ENCODE peak calls at places on chromosome 13, in eight cellular contexts. One of them, this sample, is unnamed.

GRCh38 chr13:24234200-24234915 is 73.8 kb downstream of the SPATA13 start:
- DNase-seq in heart left ventricle: no peak
- DNase-seq in tibial nerve: no peak
- DNase-seq in endothelial cell of umbilical vein: no peak
- DNase-seq in suprapubic skin: no peak
- DNase-seq in HCT116: no peak
- DNase-seq in uterus: no peak
- DNase-seq in adrenal gland: no peak
- DNase-seq in this sample: no peak

GRCh38 chr13:100608906-100609305 is 20.3 kb upstream of the GGACT start:
- DNase-seq in adrenal gland: no peak
- DNase-seq in HCT116: no peak
- DNase-seq in tibial nerve: no peak
- DNase-seq in uterus: no peak
- DNase-seq in suprapubic skin: no peak
- DNase-seq in heart left ventricle: no peak
- DNase-seq in endothelial cell of umbilical vein: peak; percentile 61
- DNase-seq in this sample: no peak

GRCh38 chr13:33611016-33611805 is 206.7 kb upstream of the RFC3 start:
- DNase-seq in endothelial cell of umbilical vein: peak; percentile 80
- DNase-seq in suprapubic skin: no peak
- DNase-seq in heart left ventricle: peak; percentile 80
- DNase-seq in HCT116: no peak
- DNase-seq in uterus: peak; percentile 34
- DNase-seq in tibial nerve: peak; percentile 41
- DNase-seq in adrenal gland: peak; percentile 80
- DNase-seq in this sample: peak; percentile 76

GRCh38 chr13:95677564-95678386 is 836 bp downstream of the DNAJC3 start:
- DNase-seq in heart left ventricle: no peak
- DNase-seq in tibial nerve: no peak
- DNase-seq in uterus: peak; percentile 45
- DNase-seq in endothelial cell of umbilical vein: peak; percentile 49
- DNase-seq in adrenal gland: peak; percentile 69
- DNase-seq in HCT116: no peak
- DNase-seq in suprapubic skin: peak; percentile 90
- DNase-seq in this sample: peak; percentile 85

GRCh38 chr13:30829145-30829544 is 76.9 kb upstream of the MEDAG start:
- DNase-seq in tibial nerve: no peak
- DNase-seq in HCT116: peak; percentile 94
- DNase-seq in endothelial cell of umbilical vein: peak; percentile 31
- DNase-seq in heart left ventricle: no peak
- DNase-seq in adrenal gland: no peak
- DNase-seq in suprapubic skin: no peak
- DNase-seq in uterus: no peak
- DNase-seq in this sample: no peak

GRCh38 chr13:112752711-112753541 is 63.1 kb downstream of the ATP11A start:
- DNase-seq in adrenal gland: no peak
- DNase-seq in suprapubic skin: no peak
- DNase-seq in HCT116: no peak
- DNase-seq in tibial nerve: no peak
- DNase-seq in heart left ventricle: no peak
- DNase-seq in uterus: peak; percentile 73
- DNase-seq in endothelial cell of umbilical vein: no peak
- DNase-seq in this sample: no peak

GRCh38 chr13:44837250-44837649 is 152.0 kb downstream of the NUFIP1 start:
- DNase-seq in endothelial cell of umbilical vein: peak; percentile 72
- DNase-seq in suprapubic skin: no peak
- DNase-seq in HCT116: no peak
- DNase-seq in heart left ventricle: no peak
- DNase-seq in adrenal gland: no peak
- DNase-seq in uterus: no peak
- DNase-seq in tibial nerve: no peak
- DNase-seq in this sample: no peak

GRCh38 chr13:85497652-85498051 is 301.6 kb downstream of the SLITRK6 start:
- DNase-seq in heart left ventricle: no peak
- DNase-seq in HCT116: no peak
- DNase-seq in adrenal gland: no peak
- DNase-seq in tibial nerve: no peak
- DNase-seq in suprapubic skin: no peak
- DNase-seq in endothelial cell of umbilical vein: no peak
- DNase-seq in uterus: no peak
- DNase-seq in this sample: no peak

GRCh38 chr13:49315756-49316481 is 68.2 kb downstream of the CDADC1 start:
- DNase-seq in heart left ventricle: no peak
- DNase-seq in adrenal gland: no peak
- DNase-seq in endothelial cell of umbilical vein: no peak
- DNase-seq in suprapubic skin: no peak
- DNase-seq in tibial nerve: no peak
- DNase-seq in HCT116: no peak
- DNase-seq in uterus: no peak
- DNase-seq in this sample: no peak

GRCh38 chr13:29935309-29935981 is 85.0 kb upstream of the UBL3 start:
- DNase-seq in tibial nerve: no peak
- DNase-seq in uterus: no peak
- DNase-seq in endothelial cell of umbilical vein: no peak
- DNase-seq in heart left ventricle: no peak
- DNase-seq in adrenal gland: no peak
- DNase-seq in suprapubic skin: no peak
- DNase-seq in HCT116: no peak
- DNase-seq in this sample: no peak

GRCh38 chr13:98496239-98496668 is 80.7 kb downstream of the STK24 start:
- DNase-seq in uterus: no peak
- DNase-seq in suprapubic skin: peak; percentile 94
- DNase-seq in adrenal gland: no peak
- DNase-seq in HCT116: no peak
- DNase-seq in tibial nerve: peak; percentile 77
- DNase-seq in heart left ventricle: no peak
- DNase-seq in endothelial cell of umbilical vein: no peak
- DNase-seq in this sample: peak; percentile 87

GRCh38 chr13:29429496-29429895 is 166.0 kb downstream of the SLC7A1 start:
- DNase-seq in tibial nerve: no peak
- DNase-seq in uterus: no peak
- DNase-seq in adrenal gland: no peak
- DNase-seq in HCT116: no peak
- DNase-seq in suprapubic skin: no peak
- DNase-seq in heart left ventricle: no peak
- DNase-seq in endothelial cell of umbilical vein: no peak
- DNase-seq in this sample: no peak

GRCh38 chr13:21971662-21972635 is 301.1 kb downstream of the FGF9 start:
- DNase-seq in heart left ventricle: peak; percentile 58
- DNase-seq in suprapubic skin: no peak
- DNase-seq in endothelial cell of umbilical vein: no peak
- DNase-seq in HCT116: no peak
- DNase-seq in adrenal gland: no peak
- DNase-seq in uterus: no peak
- DNase-seq in tibial nerve: no peak
- DNase-seq in this sample: no peak

GRCh38 chr13:72205773-72206172 is 338.8 kb upstream of the DACH1 start:
- DNase-seq in adrenal gland: no peak
- DNase-seq in uterus: no peak
- DNase-seq in heart left ventricle: no peak
- DNase-seq in endothelial cell of umbilical vein: no peak
- DNase-seq in tibial nerve: no peak
- DNase-seq in HCT116: peak; percentile 6
- DNase-seq in suprapubic skin: no peak
- DNase-seq in this sample: no peak

GRCh38 chr13:77530870-77531269 is 4.6 kb upstream of the SCEL start:
- DNase-seq in suprapubic skin: no peak
- DNase-seq in adrenal gland: no peak
- DNase-seq in endothelial cell of umbilical vein: no peak
- DNase-seq in tibial nerve: no peak
- DNase-seq in uterus: no peak
- DNase-seq in heart left ventricle: no peak
- DNase-seq in HCT116: no peak
- DNase-seq in this sample: no peak

GRCh38 chr13:29730253-29730652 is 120.2 kb downstream of the UBL3 start:
- DNase-seq in tibial nerve: no peak
- DNase-seq in adrenal gland: no peak
- DNase-seq in uterus: no peak
- DNase-seq in heart left ventricle: no peak
- DNase-seq in endothelial cell of umbilical vein: no peak
- DNase-seq in suprapubic skin: no peak
- DNase-seq in HCT116: no peak
- DNase-seq in this sample: no peak

GRCh38 chr13:98103942-98104880 is 38.7 kb upstream of the FARP1 start:
- DNase-seq in endothelial cell of umbilical vein: no peak
- DNase-seq in HCT116: no peak
- DNase-seq in suprapubic skin: no peak
- DNase-seq in tibial nerve: no peak
- DNase-seq in adrenal gland: no peak
- DNase-seq in uterus: no peak
- DNase-seq in heart left ventricle: no peak
- DNase-seq in this sample: no peak

GRCh38 chr13:29524641-29525040 is 70.8 kb downstream of the SLC7A1 start:
- DNase-seq in suprapubic skin: no peak
- DNase-seq in endothelial cell of umbilical vein: no peak
- DNase-seq in tibial nerve: no peak
- DNase-seq in uterus: no peak
- DNase-seq in heart left ventricle: no peak
- DNase-seq in adrenal gland: no peak
- DNase-seq in HCT116: no peak
- DNase-seq in this sample: no peak

GRCh38 chr13:59247166-59247565 is 916.6 kb downstream of the DIAPH3 start:
- DNase-seq in adrenal gland: no peak
- DNase-seq in endothelial cell of umbilical vein: peak; percentile 15
- DNase-seq in heart left ventricle: peak; percentile 75
- DNase-seq in HCT116: no peak
- DNase-seq in suprapubic skin: no peak
- DNase-seq in uterus: no peak
- DNase-seq in tibial nerve: no peak
- DNase-seq in this sample: no peak

GRCh38 chr13:108102771-108103170 is 112.6 kb downstream of the LIG4 start:
- DNase-seq in tibial nerve: no peak
- DNase-seq in uterus: no peak
- DNase-seq in adrenal gland: no peak
- DNase-seq in suprapubic skin: no peak
- DNase-seq in HCT116: no peak
- DNase-seq in heart left ventricle: no peak
- DNase-seq in endothelial cell of umbilical vein: no peak
- DNase-seq in this sample: no peak

GRCh38 chr13:27261376-27261775 is 9.3 kb upstream of the RASL11A start:
- DNase-seq in adrenal gland: no peak
- DNase-seq in endothelial cell of umbilical vein: no peak
- DNase-seq in uterus: no peak
- DNase-seq in heart left ventricle: no peak
- DNase-seq in tibial nerve: no peak
- DNase-seq in suprapubic skin: no peak
- DNase-seq in HCT116: no peak
- DNase-seq in this sample: no peak

GRCh38 chr13:27258637-27259377 is 7.4 kb downstream of the RPL21 start:
- DNase-seq in suprapubic skin: no peak
- DNase-seq in adrenal gland: no peak
- DNase-seq in endothelial cell of umbilical vein: no peak
- DNase-seq in heart left ventricle: no peak
- DNase-seq in HCT116: no peak
- DNase-seq in uterus: no peak
- DNase-seq in tibial nerve: no peak
- DNase-seq in this sample: no peak

GRCh38 chr13:27257233-27257568 is 5.8 kb downstream of the RPL21 start:
- DNase-seq in tibial nerve: no peak
- DNase-seq in suprapubic skin: no peak
- DNase-seq in adrenal gland: no peak
- DNase-seq in HCT116: no peak
- DNase-seq in uterus: no peak
- DNase-seq in heart left ventricle: no peak
- DNase-seq in endothelial cell of umbilical vein: no peak
- DNase-seq in this sample: no peak

GRCh38 chr13:27259831-27260230 is 8.5 kb downstream of the RPL21 start:
- DNase-seq in tibial nerve: no peak
- DNase-seq in suprapubic skin: no peak
- DNase-seq in uterus: no peak
- DNase-seq in endothelial cell of umbilical vein: peak; percentile 68
- DNase-seq in HCT116: no peak
- DNase-seq in heart left ventricle: no peak
- DNase-seq in adrenal gland: no peak
- DNase-seq in this sample: no peak

DNA sequence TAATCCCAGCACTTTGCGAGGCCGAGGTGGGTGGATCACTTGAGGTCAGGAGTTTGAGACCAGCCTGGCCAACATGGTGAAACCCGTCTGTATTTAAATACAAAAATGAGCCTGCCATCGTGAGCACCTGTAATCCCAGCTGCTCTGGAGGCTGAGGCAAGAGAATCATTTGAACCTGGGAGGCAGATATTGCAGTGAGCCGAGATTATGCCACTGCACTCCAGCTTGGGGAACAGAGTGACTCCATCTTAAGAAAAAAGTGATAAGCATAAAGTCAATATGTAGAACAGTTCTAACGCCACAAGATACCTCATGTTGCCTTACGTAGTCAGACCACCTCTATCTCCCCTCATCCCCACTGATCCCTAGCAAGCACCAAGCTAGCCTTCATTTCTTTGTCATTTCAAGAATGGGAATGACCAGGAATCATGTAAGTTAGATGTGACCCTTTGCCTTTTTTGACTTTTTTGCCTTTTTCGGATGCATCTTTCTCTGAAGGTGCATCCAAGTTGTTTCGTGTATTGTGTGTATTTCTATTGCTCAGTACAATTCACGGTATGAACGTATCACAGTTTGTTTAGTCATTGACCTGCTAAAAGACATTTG is 6.4 kb downstream of the RPL21 start:
- DNase-seq in suprapubic skin: no peak
- DNase-seq in endothelial cell of umbilical vein: no peak
- DNase-seq in heart left ventricle: no peak
- DNase-seq in uterus: no peak
- DNase-seq in tibial nerve: no peak
- DNase-seq in HCT116: no peak
- DNase-seq in adrenal gland: no peak
- DNase-seq in this sample: no peak
- TF ChIP-seq POLR2A in suprapubic skin: no peak
- TF ChIP-seq POLR2A in endothelial cell of umbilical vein: peak; percentile 68
- TF ChIP-seq POLR2A in heart left ventricle: no peak
- TF ChIP-seq POLR2A in uterus: no peak
- TF ChIP-seq POLR2A in tibial nerve: no peak
- TF ChIP-seq POLR2A in HCT116: no peak
- TF ChIP-seq POLR2A in adrenal gland: no peak
- TF ChIP-seq POLR2A in this sample: no peak

GRCh38 chr13:60397693-60398437 is 845 bp downstream of the TDRD3 start:
- DNase-seq in adrenal gland: peak; percentile 81
- DNase-seq in tibial nerve: peak; percentile 50
- DNase-seq in heart left ventricle: peak; percentile 73
- DNase-seq in HCT116: no peak
- DNase-seq in suprapubic skin: peak; percentile 82
- DNase-seq in uterus: peak; percentile 43
- DNase-seq in endothelial cell of umbilical vein: peak; percentile 65
- DNase-seq in this sample: peak; percentile 78
- TF ChIP-seq POLR2A in adrenal gland: peak; percentile 69
- TF ChIP-seq POLR2A in tibial nerve: no peak
- TF ChIP-seq POLR2A in heart left ventricle: no peak
- TF ChIP-seq POLR2A in HCT116: no peak
- TF ChIP-seq POLR2A in suprapubic skin: no peak
- TF ChIP-seq POLR2A in uterus: no peak
- TF ChIP-seq POLR2A in endothelial cell of umbilical vein: peak; percentile 26
- TF ChIP-seq POLR2A in this sample: no peak

GRCh38 chr13:93227906-93228801 is 1.5 kb downstream of the GPC6 start:
- DNase-seq in adrenal gland: peak; percentile 56
- DNase-seq in tibial nerve: peak; percentile 51
- DNase-seq in endothelial cell of umbilical vein: no peak
- DNase-seq in heart left ventricle: peak; percentile 40
- DNase-seq in uterus: peak; percentile 26
- DNase-seq in HCT116: no peak
- DNase-seq in suprapubic skin: no peak
- DNase-seq in this sample: peak; percentile 86
- TF ChIP-seq POLR2A in adrenal gland: no peak
- TF ChIP-seq POLR2A in tibial nerve: no peak
- TF ChIP-seq POLR2A in endothelial cell of umbilical vein: no peak
- TF ChIP-seq POLR2A in heart left ventricle: no peak
- TF ChIP-seq POLR2A in uterus: no peak
- TF ChIP-seq POLR2A in HCT116: no peak
- TF ChIP-seq POLR2A in suprapubic skin: no peak
- TF ChIP-seq POLR2A in this sample: no peak

GRCh38 chr13:111281751-111282311 is 38.6 kb upstream of the TEX29 start:
- DNase-seq in heart left ventricle: no peak
- DNase-seq in suprapubic skin: no peak
- DNase-seq in endothelial cell of umbilical vein: no peak
- DNase-seq in uterus: no peak
- DNase-seq in adrenal gland: peak; percentile 51
- DNase-seq in tibial nerve: no peak
- DNase-seq in HCT116: no peak
- DNase-seq in this sample: no peak
- TF ChIP-seq POLR2A in heart left ventricle: no peak
- TF ChIP-seq POLR2A in suprapubic skin: no peak
- TF ChIP-seq POLR2A in endothelial cell of umbilical vein: no peak
- TF ChIP-seq POLR2A in uterus: no peak
- TF ChIP-seq POLR2A in adrenal gland: no peak
- TF ChIP-seq POLR2A in tibial nerve: no peak
- TF ChIP-seq POLR2A in HCT116: no peak
- TF ChIP-seq POLR2A in this sample: no peak